ENCODE peak calls at places on chromosomes 6 and 20, in seven cellular contexts. N is epithelial cell of esophagus, L is RCC 7860, E is NCI-H1105, V is DMS153, Z is NCI-H510A treated with DMSO at 0.1 percent for 48 hours, J is SIG-M5. C is an unnamed sample.

GRCh38 chr6:453152-453551 is 61.6 kb downstream of the IRF4 start:
- DNase-seq in V (no peak), J (no peak), N (no peak), Z (no peak), E (no peak), L (no peak), C (no peak)

GRCh38 chr6:169832247-169832948 is 81.0 kb downstream of the ERMARD start:
- DNase-seq in V (no peak), L (no peak), N (peak; percentile 60), E (no peak), Z (peak; percentile 20), J (no peak), C (no peak)

GRCh38 chr6:159303784-159304183 is 134.6 kb downstream of the FNDC1 start:
- DNase-seq in Z (no peak), J (no peak), N (no peak), L (no peak), E (no peak), V (no peak), C (no peak)

GRCh38 chr20:35820715-35821114 is 48.9 kb downstream of the PHF20 start:
- DNase-seq in V (no peak), N (peak; percentile 20), L (peak; percentile 52), Z (no peak), J (no peak), E (no peak), C (no peak)

GRCh38 chr6:65557224-65557623 is 149.8 kb downstream of the EYS start:
- DNase-seq in N (no peak), L (no peak), Z (peak; percentile 66), E (peak; percentile 52), J (no peak), V (peak; percentile 75), C (no peak)

GRCh38 chr6:131459005-131459404 is 114.0 kb upstream of the ARG1 start:
- DNase-seq in V (no peak), J (no peak), Z (no peak), E (no peak), N (no peak), L (no peak), C (no peak)

GRCh38 chr20:51444922-51445438 is 97.5 kb downstream of the NFATC2 start:
- DNase-seq in Z (no peak), L (no peak), V (no peak), E (no peak), J (no peak), N (no peak), C (no peak)

GRCh38 chr6:14638932-14639875 is 521.6 kb downstream of the CD83 start:
- DNase-seq in J (no peak), E (peak; percentile 72), N (peak; percentile 62), L (no peak), V (no peak), Z (peak; percentile 65), C (no peak)

GRCh38 chr6:15775076-15775634 is 112.3 kb upstream of the DTNBP1 start:
- DNase-seq in E (no peak), N (no peak), Z (no peak), L (no peak), V (no peak), J (no peak), C (no peak)

GRCh38 chr6:137910843-137911456 is 43.9 kb downstream of the TNFAIP3 start:
- DNase-seq in L (no peak), N (no peak), E (no peak), V (no peak), Z (no peak), J (no peak), C (no peak)

GRCh38 chr20:2260250-2260649 is 35.6 kb upstream of the TGM3 start:
- DNase-seq in J (no peak), N (peak; percentile 47), V (no peak), Z (no peak), L (no peak), E (no peak), C (no peak)

GRCh38 chr6:148573922-148574321 is 172.9 kb upstream of the UST start:
- DNase-seq in L (no peak), E (no peak), N (no peak), J (no peak), Z (no peak), V (no peak), C (no peak)

GRCh38 chr20:53828673-53829085 is 235.0 kb upstream of the ZNF217 start:
- DNase-seq in J (no peak), Z (peak; percentile 11), E (no peak), N (peak; percentile 82), V (peak; percentile 9), L (peak; percentile 91), C (no peak)

GRCh38 chr6:129691709-129692108 is 18.3 kb downstream of the ARHGAP18 start:
- DNase-seq in E (no peak), L (no peak), Z (no peak), J (no peak), V (no peak), N (no peak), C (no peak)

GRCh38 chr20:39851459-39851858 is 837.6 kb downstream of the MAFB start:
- DNase-seq in N (peak; percentile 51), V (no peak), J (no peak), E (no peak), Z (no peak), L (peak; percentile 67), C (no peak)

GRCh38 chr6:168107191-168107940 is 28.4 kb upstream of the FRMD1 start:
- DNase-seq in L (no peak), N (no peak), V (no peak), Z (no peak), J (no peak), E (peak; percentile 35), C (no peak)

GRCh38 chr6:34200340-34200971 is 36.2 kb upstream of the HMGA1 start:
- DNase-seq in N (no peak), L (no peak), Z (no peak), V (no peak), E (no peak), J (no peak), C (no peak)

GRCh38 chr6:29828471-29828797 is 809 bp downstream of the HLA-G start:
- DNase-seq in L (no peak), J (no peak), V (no peak), E (no peak), Z (no peak), N (peak; percentile 11), C (no peak)

GRCh38 chr6:11654876-11655275 is 117.3 kb downstream of the TMEM170B start:
- DNase-seq in L (no peak), V (no peak), N (no peak), J (no peak), E (no peak), Z (no peak), C (no peak)

GRCh38 chr6:37871616-37872384 is 52.3 kb downstream of the ZFAND3 start:
- DNase-seq in Z (no peak), J (no peak), N (peak; percentile 72), E (no peak), V (no peak), L (no peak), C (no peak)

GRCh38 chr6:167565388-167565787 is 240.5 kb downstream of the TTLL2 start:
- DNase-seq in E (no peak), V (no peak), Z (no peak), J (no peak), L (no peak), N (no peak), C (no peak)

GRCh38 chr20:46648903-46649649 is 2.2 kb downstream of the SLC13A3 start:
- DNase-seq in N (no peak), Z (no peak), J (no peak), V (no peak), L (no peak), E (no peak), C (no peak)

GRCh38 chr20:25117961-25118360 is 36.0 kb upstream of the VSX1 start:
- DNase-seq in L (no peak), E (no peak), J (no peak), Z (no peak), N (no peak), V (no peak), C (no peak)

GRCh38 chr20:44198872-44199271 is 11.7 kb downstream of the OSER1 start:
- DNase-seq in N (peak; percentile 42), Z (no peak), E (no peak), L (no peak), J (no peak), V (no peak), C (no peak)

GRCh38 chr6:55694148-55694547 is 115.2 kb upstream of the HMGCLL1 start:
- DNase-seq in Z (no peak), E (no peak), N (peak; percentile 24), J (no peak), L (peak; percentile 5), V (no peak), C (no peak)

GRCh38 chr20:49167811-49168507 is 20.2 kb downstream of the STAU1 start:
- DNase-seq in J (no peak), Z (no peak), E (no peak), L (no peak), V (no peak), N (no peak), C (no peak)

GRCh38 chr6:154893927-154894326 is 101.2 kb upstream of the TIAM2 start:
- DNase-seq in J (no peak), Z (no peak), L (peak; percentile 14), E (no peak), N (no peak), V (no peak), C (no peak)

GRCh38 chr6:44034931-44035345 is 92.3 kb downstream of the MRPL14 start:
- DNase-seq in L (peak; percentile 64), E (no peak), N (peak; percentile 79), Z (no peak), J (no peak), V (no peak), C (no peak)

GRCh38 chr20:50728981-50729874 is 2.2 kb upstream of the PARD6B start:
- DNase-seq in Z (peak; percentile 55), L (peak; percentile 50), J (no peak), E (no peak), V (peak; percentile 53), N (peak; percentile 95), C (no peak)

GRCh38 chr6:70834520-70834919 is 122.3 kb downstream of the B3GAT2 start:
- DNase-seq in V (no peak), E (no peak), J (no peak), N (peak; percentile 29), L (no peak), Z (no peak), C (no peak)

GRCh38 chr6:16776394-16777017 is 15.2 kb upstream of the ATXN1 start:
- DNase-seq in J (no peak), N (no peak), L (no peak), Z (no peak), V (no peak), E (no peak), C (no peak)

GRCh38 chr6:158377866-158378265 is 65.6 kb downstream of the TULP4 start:
- DNase-seq in Z (peak; percentile 41), N (peak; percentile 95), E (peak; percentile 11), V (peak; percentile 35), J (no peak), L (no peak), C (no peak)

GRCh38 chr6:66361886-66362285 is 654.9 kb upstream of the EYS start:
- DNase-seq in Z (no peak), L (no peak), J (no peak), E (no peak), V (no peak), N (no peak), C (no peak)

GRCh38 chr6:13877116-13877515 is 47.6 kb upstream of the RNF182 start:
- DNase-seq in L (no peak), V (no peak), Z (no peak), E (no peak), N (peak; percentile 52), J (no peak), C (no peak)

GRCh38 chr6:3471286-3471685 is 14.4 kb upstream of the SLC22A23 start:
- DNase-seq in J (no peak), E (no peak), N (no peak), L (no peak), Z (no peak), V (no peak), C (no peak)